ENCODE peak calls at places on chromosome 5, in eight cellular contexts. One of them, this sample, is unnamed.
A peak's percentile ranks its signal among the peaks of the same experiment; 100 is the strongest.

GRCh38 chr5:3844266-3844665 is 248.6 kb downstream of the IRX1 start:
- DNase-seq in fibroblast of the aortic adventitia: no peak
- DNase-seq in tibial artery: no peak
- DNase-seq in activated CD8-positive, alpha-beta memory T cell treated with anti-CD3 and anti-CD28 coated beads, Interleukin-2, amount 50 U/mL, for 48 hours: no peak
- DNase-seq in fibroblast of lung: no peak
- DNase-seq in T1000: no peak
- DNase-seq in skeletal muscle cell: no peak
- DNase-seq in GM18507: no peak
- DNase-seq in this sample: no peak

GRCh38 chr5:124790261-124790894 is 43.9 kb upstream of the ZNF608 start:
- DNase-seq in fibroblast of lung: peak; percentile 72
- DNase-seq in T1000: no peak
- DNase-seq in GM18507: no peak
- DNase-seq in tibial artery: no peak
- DNase-seq in activated CD8-positive, alpha-beta memory T cell treated with anti-CD3 and anti-CD28 coated beads, Interleukin-2, amount 50 U/mL, for 48 hours: no peak
- DNase-seq in fibroblast of the aortic adventitia: peak; percentile 34
- DNase-seq in skeletal muscle cell: peak; percentile 32
- DNase-seq in this sample: no peak

GRCh38 chr5:127080001-127080478 is 6.7 kb upstream of the C5orf63 start:
- DNase-seq in GM18507: no peak
- DNase-seq in tibial artery: peak; percentile 22
- DNase-seq in activated CD8-positive, alpha-beta memory T cell treated with anti-CD3 and anti-CD28 coated beads, Interleukin-2, amount 50 U/mL, for 48 hours: no peak
- DNase-seq in skeletal muscle cell: no peak
- DNase-seq in fibroblast of the aortic adventitia: no peak
- DNase-seq in T1000: no peak
- DNase-seq in fibroblast of lung: no peak
- DNase-seq in this sample: no peak

GRCh38 chr5:122056913-122057312 is 21.1 kb downstream of the LOX start:
- DNase-seq in tibial artery: no peak
- DNase-seq in T1000: no peak
- DNase-seq in skeletal muscle cell: no peak
- DNase-seq in activated CD8-positive, alpha-beta memory T cell treated with anti-CD3 and anti-CD28 coated beads, Interleukin-2, amount 50 U/mL, for 48 hours: no peak
- DNase-seq in fibroblast of the aortic adventitia: no peak
- DNase-seq in fibroblast of lung: no peak
- DNase-seq in GM18507: no peak
- DNase-seq in this sample: no peak

GRCh38 chr5:147101654-147102053 is 133.2 kb upstream of the STK32A start:
- DNase-seq in tibial artery: no peak
- DNase-seq in skeletal muscle cell: no peak
- DNase-seq in fibroblast of the aortic adventitia: peak; percentile 4
- DNase-seq in GM18507: no peak
- DNase-seq in activated CD8-positive, alpha-beta memory T cell treated with anti-CD3 and anti-CD28 coated beads, Interleukin-2, amount 50 U/mL, for 48 hours: no peak
- DNase-seq in T1000: no peak
- DNase-seq in fibroblast of lung: peak; percentile 35
- DNase-seq in this sample: no peak

GRCh38 chr5:160165137-160166068 is 46.2 kb upstream of the PWWP2A start:
- DNase-seq in skeletal muscle cell: peak; percentile 99
- DNase-seq in activated CD8-positive, alpha-beta memory T cell treated with anti-CD3 and anti-CD28 coated beads, Interleukin-2, amount 50 U/mL, for 48 hours: no peak
- DNase-seq in fibroblast of lung: peak; percentile 99
- DNase-seq in fibroblast of the aortic adventitia: peak; percentile 98
- DNase-seq in T1000: peak; percentile 88
- DNase-seq in GM18507: no peak
- DNase-seq in tibial artery: peak; percentile 90
- DNase-seq in this sample: no peak

GRCh38 chr5:108315829-108316228 is 66.1 kb downstream of the FBXL17 start:
- DNase-seq in T1000: no peak
- DNase-seq in fibroblast of lung: peak; percentile 21
- DNase-seq in activated CD8-positive, alpha-beta memory T cell treated with anti-CD3 and anti-CD28 coated beads, Interleukin-2, amount 50 U/mL, for 48 hours: no peak
- DNase-seq in fibroblast of the aortic adventitia: no peak
- DNase-seq in tibial artery: no peak
- DNase-seq in GM18507: no peak
- DNase-seq in skeletal muscle cell: no peak
- DNase-seq in this sample: no peak

GRCh38 chr5:81554647-81555046 is 160.7 kb upstream of the ACOT12 start:
- DNase-seq in GM18507: no peak
- DNase-seq in tibial artery: no peak
- DNase-seq in skeletal muscle cell: no peak
- DNase-seq in fibroblast of lung: no peak
- DNase-seq in fibroblast of the aortic adventitia: no peak
- DNase-seq in activated CD8-positive, alpha-beta memory T cell treated with anti-CD3 and anti-CD28 coated beads, Interleukin-2, amount 50 U/mL, for 48 hours: no peak
- DNase-seq in T1000: no peak
- DNase-seq in this sample: no peak

GRCh38 chr5:56669534-56670483 is 145.5 kb upstream of the MAP3K1 start:
- DNase-seq in activated CD8-positive, alpha-beta memory T cell treated with anti-CD3 and anti-CD28 coated beads, Interleukin-2, amount 50 U/mL, for 48 hours: peak; percentile 58
- DNase-seq in GM18507: peak; percentile 64
- DNase-seq in fibroblast of the aortic adventitia: no peak
- DNase-seq in T1000: no peak
- DNase-seq in fibroblast of lung: no peak
- DNase-seq in tibial artery: peak; percentile 47
- DNase-seq in skeletal muscle cell: no peak
- DNase-seq in this sample: peak; percentile 48

GRCh38 chr5:98231089-98231488 is 542.4 kb upstream of the RGMB start:
- DNase-seq in tibial artery: no peak
- DNase-seq in fibroblast of the aortic adventitia: no peak
- DNase-seq in GM18507: no peak
- DNase-seq in skeletal muscle cell: no peak
- DNase-seq in activated CD8-positive, alpha-beta memory T cell treated with anti-CD3 and anti-CD28 coated beads, Interleukin-2, amount 50 U/mL, for 48 hours: no peak
- DNase-seq in fibroblast of lung: no peak
- DNase-seq in T1000: no peak
- DNase-seq in this sample: no peak

GRCh38 chr5:172541119-172541763 is 86.9 kb upstream of the SH3PXD2B start:
- DNase-seq in tibial artery: no peak
- DNase-seq in activated CD8-positive, alpha-beta memory T cell treated with anti-CD3 and anti-CD28 coated beads, Interleukin-2, amount 50 U/mL, for 48 hours: peak; percentile 32
- DNase-seq in fibroblast of the aortic adventitia: no peak
- DNase-seq in T1000: no peak
- DNase-seq in GM18507: no peak
- DNase-seq in skeletal muscle cell: no peak
- DNase-seq in fibroblast of lung: no peak
- DNase-seq in this sample: no peak

GRCh38 chr5:74017786-74018211 is 391.8 kb downstream of the ARHGEF28 start:
- DNase-seq in T1000: peak; percentile 59
- DNase-seq in skeletal muscle cell: peak; percentile 62
- DNase-seq in fibroblast of lung: peak; percentile 66
- DNase-seq in fibroblast of the aortic adventitia: peak; percentile 71
- DNase-seq in GM18507: no peak
- DNase-seq in tibial artery: no peak
- DNase-seq in activated CD8-positive, alpha-beta memory T cell treated with anti-CD3 and anti-CD28 coated beads, Interleukin-2, amount 50 U/mL, for 48 hours: no peak
- DNase-seq in this sample: no peak

GRCh38 chr5:80917596-80917995 is 42.6 kb upstream of the RASGRF2 start:
- DNase-seq in fibroblast of lung: no peak
- DNase-seq in GM18507: no peak
- DNase-seq in activated CD8-positive, alpha-beta memory T cell treated with anti-CD3 and anti-CD28 coated beads, Interleukin-2, amount 50 U/mL, for 48 hours: no peak
- DNase-seq in fibroblast of the aortic adventitia: no peak
- DNase-seq in T1000: no peak
- DNase-seq in skeletal muscle cell: no peak
- DNase-seq in tibial artery: no peak
- DNase-seq in this sample: no peak

GRCh38 chr5:62286834-62287611 is 19.0 kb upstream of the KIF2A start:
- DNase-seq in skeletal muscle cell: no peak
- DNase-seq in fibroblast of the aortic adventitia: no peak
- DNase-seq in T1000: no peak
- DNase-seq in tibial artery: no peak
- DNase-seq in activated CD8-positive, alpha-beta memory T cell treated with anti-CD3 and anti-CD28 coated beads, Interleukin-2, amount 50 U/mL, for 48 hours: no peak
- DNase-seq in fibroblast of lung: no peak
- DNase-seq in GM18507: no peak
- DNase-seq in this sample: no peak

GRCh38 chr5:148586796-148587195 is 67.5 kb downstream of the HTR4 start:
- DNase-seq in T1000: no peak
- DNase-seq in GM18507: no peak
- DNase-seq in fibroblast of lung: no peak
- DNase-seq in tibial artery: no peak
- DNase-seq in fibroblast of the aortic adventitia: no peak
- DNase-seq in skeletal muscle cell: no peak
- DNase-seq in activated CD8-positive, alpha-beta memory T cell treated with anti-CD3 and anti-CD28 coated beads, Interleukin-2, amount 50 U/mL, for 48 hours: no peak
- DNase-seq in this sample: no peak

GRCh38 chr5:113338628-113339027 is 96.2 kb downstream of the TSSK1B start:
- DNase-seq in fibroblast of the aortic adventitia: peak; percentile 82
- DNase-seq in activated CD8-positive, alpha-beta memory T cell treated with anti-CD3 and anti-CD28 coated beads, Interleukin-2, amount 50 U/mL, for 48 hours: no peak
- DNase-seq in T1000: no peak
- DNase-seq in tibial artery: no peak
- DNase-seq in fibroblast of lung: no peak
- DNase-seq in GM18507: no peak
- DNase-seq in skeletal muscle cell: no peak
- DNase-seq in this sample: no peak

GRCh38 chr5:134003957-134004625 is 684 bp downstream of the VDAC1 start:
- DNase-seq in skeletal muscle cell: no peak
- DNase-seq in fibroblast of the aortic adventitia: peak; percentile 52
- DNase-seq in T1000: no peak
- DNase-seq in tibial artery: peak; percentile 55
- DNase-seq in fibroblast of lung: peak; percentile 53
- DNase-seq in activated CD8-positive, alpha-beta memory T cell treated with anti-CD3 and anti-CD28 coated beads, Interleukin-2, amount 50 U/mL, for 48 hours: peak; percentile 78
- DNase-seq in GM18507: peak; percentile 54
- DNase-seq in this sample: peak; percentile 68

GRCh38 chr5:154132718-154133307 is 57.7 kb upstream of the GALNT10 start:
- DNase-seq in fibroblast of lung: no peak
- DNase-seq in tibial artery: no peak
- DNase-seq in T1000: no peak
- DNase-seq in fibroblast of the aortic adventitia: no peak
- DNase-seq in GM18507: no peak
- DNase-seq in skeletal muscle cell: no peak
- DNase-seq in activated CD8-positive, alpha-beta memory T cell treated with anti-CD3 and anti-CD28 coated beads, Interleukin-2, amount 50 U/mL, for 48 hours: no peak
- DNase-seq in this sample: no peak

GRCh38 chr5:168291281-168291960 is at the start of gene WWC1:
- DNase-seq in activated CD8-positive, alpha-beta memory T cell treated with anti-CD3 and anti-CD28 coated beads, Interleukin-2, amount 50 U/mL, for 48 hours: peak; percentile 61
- DNase-seq in skeletal muscle cell: no peak
- DNase-seq in fibroblast of lung: peak; percentile 40
- DNase-seq in T1000: peak; percentile 51
- DNase-seq in GM18507: peak; percentile 39
- DNase-seq in fibroblast of the aortic adventitia: no peak
- DNase-seq in tibial artery: no peak
- DNase-seq in this sample: peak; percentile 71

GRCh38 chr5:3122216-3122615 is 370.7 kb upstream of the IRX2 start:
- DNase-seq in fibroblast of the aortic adventitia: no peak
- DNase-seq in fibroblast of lung: no peak
- DNase-seq in skeletal muscle cell: no peak
- DNase-seq in GM18507: no peak
- DNase-seq in tibial artery: no peak
- DNase-seq in activated CD8-positive, alpha-beta memory T cell treated with anti-CD3 and anti-CD28 coated beads, Interleukin-2, amount 50 U/mL, for 48 hours: no peak
- DNase-seq in T1000: no peak
- DNase-seq in this sample: no peak

GRCh38 chr5:61805101-61805500 is 473.0 kb downstream of the ZSWIM6 start:
- DNase-seq in tibial artery: no peak
- DNase-seq in fibroblast of lung: peak; percentile 91
- DNase-seq in skeletal muscle cell: peak; percentile 12
- DNase-seq in activated CD8-positive, alpha-beta memory T cell treated with anti-CD3 and anti-CD28 coated beads, Interleukin-2, amount 50 U/mL, for 48 hours: no peak
- DNase-seq in fibroblast of the aortic adventitia: peak; percentile 45
- DNase-seq in GM18507: no peak
- DNase-seq in T1000: peak; percentile 3
- DNase-seq in this sample: no peak

GRCh38 chr5:116734717-116735072 is 160.1 kb upstream of the SEMA6A start:
- DNase-seq in tibial artery: no peak
- DNase-seq in fibroblast of lung: peak; percentile 43
- DNase-seq in GM18507: no peak
- DNase-seq in activated CD8-positive, alpha-beta memory T cell treated with anti-CD3 and anti-CD28 coated beads, Interleukin-2, amount 50 U/mL, for 48 hours: no peak
- DNase-seq in T1000: no peak
- DNase-seq in skeletal muscle cell: no peak
- DNase-seq in fibroblast of the aortic adventitia: no peak
- DNase-seq in this sample: no peak